ENCODE peak calls at places on chromosomes 13 and 19, in seven cellular contexts. M is MG63; D is stimulated activated CD8-positive, alpha-beta memory T cell treated with anti-CD3 and anti-CD28 coated beads, Interleukin-7, amount 100 ng/mL, for 48 hours; J is SHP77 treated with DMSO at 0.1 percent for 48 hours; F is HL-60; A is Peyer's patch; V is activated CD4-positive, CD25-positive, alpha-beta regulatory T cell. P is an unnamed sample.
A peak's percentile ranks its signal among the peaks of the same experiment; 100 is the strongest.

GRCh38 chr13:75691183-75691582 is 55.1 kb downstream of the LMO7 start:
- DNase-seq in V (no peak), M (no peak), D (no peak), A (no peak), F (no peak), J (no peak), P (no peak)

GRCh38 chr19:7292950-7293794 is 1.0 kb downstream of the INSR start:
- DNase-seq in A (no peak), D (no peak), M (peak; percentile 48), V (no peak), F (peak; percentile 38), J (no peak), P (peak; percentile 25)

GRCh38 chr13:48155850-48156249 is 60.9 kb upstream of the MED4 start:
- DNase-seq in J (no peak), A (no peak), V (no peak), F (peak; percentile 59), M (no peak), D (no peak), P (no peak)

GRCh38 chr19:4208385-4209094 is 20.8 kb upstream of the EBI3 start:
- DNase-seq in M (peak; percentile 33), A (no peak), J (no peak), V (no peak), D (no peak), F (no peak), P (no peak)

GRCh38 chr13:19810996-19811881 is 28.5 kb upstream of the PSPC1 start:
- DNase-seq in F (no peak), J (no peak), V (no peak), A (no peak), M (peak; percentile 5), D (no peak), P (no peak)

GRCh38 chr19:1266818-1267440 is 2.2 kb upstream of the CIRBP start:
- DNase-seq in J (no peak), A (peak; percentile 66), F (peak; percentile 59), D (no peak), M (no peak), V (peak; percentile 62), P (peak; percentile 74)

GRCh38 chr19:55692681-55693081 is 17.7 kb downstream of the EPN1 start:
- DNase-seq in A (no peak), V (no peak), M (no peak), J (no peak), D (no peak), F (no peak), P (no peak)

GRCh38 chr19:3604987-3605343 is 1.7 kb downstream of the TBXA2R start:
- DNase-seq in F (no peak), M (no peak), A (peak; percentile 33), V (no peak), J (no peak), D (peak; percentile 17), P (no peak)

GRCh38 chr19:10045371-10045770 is 32.1 kb downstream of the RDH8 start:
- DNase-seq in M (no peak), V (no peak), D (no peak), F (no peak), A (no peak), J (no peak), P (no peak)

GRCh38 chr13:44710576-44710975 is 134.4 kb upstream of the TSC22D1 start:
- DNase-seq in A (no peak), V (no peak), F (no peak), D (no peak), J (no peak), M (peak; percentile 64), P (no peak)

GRCh38 chr19:14786421-14786851 is 8.1 kb upstream of the ADGRE2 start:
- DNase-seq in V (no peak), F (no peak), M (peak; percentile 20), A (no peak), D (no peak), J (no peak), P (no peak)

GRCh38 chr13:99311748-99312492 is 4.7 kb upstream of the GPR183 start:
- DNase-seq in A (no peak), M (no peak), F (no peak), D (no peak), V (no peak), J (no peak), P (no peak)